ENCODE peak calls at places on chromosomes 12 and 14, in four cellular contexts. R is T follicular helper cell, B is heart left ventricle, Y is adipocyte. A is an unnamed sample.

GRCh38 chr12:125129592-125130255 is 64.5 kb downstream of the AACS start:
- DNase-seq in R (no peak), B (no peak), Y (no peak), A (no peak)

GRCh38 chr12:34393086-34393820 is 371.0 kb downstream of the ALG10 start:
- DNase-seq in R (no peak), B (peak), Y (no peak), A (no peak)

GRCh38 chr14:105187935-105188524 is 6.9 kb upstream of the NUDT14 start:
- DNase-seq in R (no peak), B (no peak), Y (no peak), A (no peak)

GRCh38 chr12:16393126-16393525 is 45.7 kb downstream of the MGST1 start:
- DNase-seq in R (no peak), B (no peak), Y (no peak), A (no peak)

GRCh38 chr12:49369723-49370145 is 2.5 kb downstream of the SPATS2 start:
- DNase-seq in R (no peak), B (no peak), Y (peak), A (no peak)

GRCh38 chr14:67168110-67168441 is 21.2 kb upstream of the GARIN2 start:
- DNase-seq in R (no peak), B (no peak), Y (no peak), A (no peak)

GRCh38 chr12:52949413-52950331 is 754 bp downstream of the KRT18 start:
- DNase-seq in R (no peak), B (no peak), Y (no peak), A (peak)

GRCh38 chr12:96487214-96487613 is 2.2 kb upstream of the CFAP54 start:
- DNase-seq in R (no peak), B (no peak), Y (peak), A (no peak)

GRCh38 chr12:178715-179109 is 35.2 kb downstream of the SLC6A12 start:
- DNase-seq in R (no peak), B (peak), Y (no peak), A (no peak)

GRCh38 chr14:72303930-72304329 is 371.7 kb downstream of the RGS6 start:
- DNase-seq in R (no peak), B (no peak), Y (no peak), A (no peak)

GRCh38 chr14:30621354-30621953 is 665 bp upstream of the SCFD1 start:
- DNase-seq in R (no peak), B (no peak), Y (peak), A (no peak)

GRCh38 chr12:52319097-52319496 is 2.1 kb downstream of the KRT83 start:
- DNase-seq in R (no peak), B (no peak), Y (no peak), A (no peak)

GRCh38 chr14:103074699-103075341 is 9.2 kb upstream of the LBHD2 start:
- DNase-seq in R (no peak), B (peak), Y (no peak), A (no peak)

GRCh38 chr12:45401008-45401407 is 185.1 kb downstream of the ANO6 start:
- DNase-seq in R (no peak), B (no peak), Y (no peak), A (no peak)

GRCh38 chr12:62848418-62848817 is 86.5 kb downstream of the PPM1H start:
- DNase-seq in R (no peak), B (no peak), Y (peak), A (no peak)

GRCh38 chr14:36773558-36773957 is 111.9 kb downstream of the PAX9 start:
- DNase-seq in R (no peak), B (no peak), Y (peak), A (no peak)

A was measured in smooth muscle cell of the brain vasculature.